ENCODE peak calls at places on chromosomes 3 and 15, in eight cellular contexts. H, M, Z, F, G, N, P and W are unnamed samples.

GRCh38 chr15:88215249-88215648 is 41.3 kb downstream of the NTRK3 start:
- DNase-seq in H (no peak), M (no peak), Z (no peak), F (no peak), G (no peak), N (no peak), P (no peak), W (no peak)

GRCh38 chr3:77468408-77469045 is 428.6 kb downstream of the ROBO2 start:
- DNase-seq in H (no peak), M (no peak), Z (no peak), F (no peak), G (no peak), N (no peak), P (no peak), W (no peak)

GRCh38 chr15:74460298-74460697 is 662 bp downstream of the UBL7 start:
- DNase-seq in H (no peak), M (no peak), Z (no peak), F (no peak), G (no peak), N (no peak), P (no peak), W (no peak)

GRCh38 chr3:66181764-66182163 is 39.0 kb upstream of the SLC25A26 start:
- DNase-seq in H (no peak), M (no peak), Z (no peak), F (no peak), G (no peak), N (no peak), P (no peak), W (no peak)

GRCh38 chr3:42122261-42123011 is 31.3 kb downstream of the TRAK1 start:
- DNase-seq in H (no peak), M (no peak), Z (no peak), F (no peak), G (no peak), N (no peak), P (peak), W (no peak)

GRCh38 chr15:92882697-92883642 is 17.2 kb upstream of the CHD2 start:
- DNase-seq in H (peak), M (no peak), Z (peak), F (peak), G (no peak), N (no peak), P (no peak), W (no peak)

GRCh38 chr3:86793786-86794185 is 197.2 kb downstream of the VGLL3 start:
- DNase-seq in H (no peak), M (peak), Z (no peak), F (no peak), G (no peak), N (no peak), P (peak), W (no peak)

GRCh38 chr3:60086811-60087210 is 1037.0 kb upstream of the CFAP20DC start:
- DNase-seq in H (no peak), M (peak), Z (no peak), F (no peak), G (no peak), N (no peak), P (peak), W (no peak)

GRCh38 chr3:134359121-134360010 is 14.9 kb downstream of the AMOTL2 start:
- DNase-seq in H (no peak), M (no peak), Z (no peak), F (no peak), G (no peak), N (no peak), P (no peak), W (no peak)

GRCh38 chr3:127819086-127819485 is 3.2 kb downstream of the MGLL start:
- DNase-seq in H (peak), M (no peak), Z (no peak), F (no peak), G (no peak), N (no peak), P (no peak), W (peak)

GRCh38 chr3:115246621-115247020 is 99.5 kb upstream of the ZBTB20 start:
- DNase-seq in H (no peak), M (no peak), Z (no peak), F (no peak), G (no peak), N (no peak), P (peak), W (no peak)

GRCh38 chr15:80182611-80183210 is 29.9 kb downstream of the FAH start:
- DNase-seq in H (no peak), M (no peak), Z (no peak), F (no peak), G (no peak), N (no peak), P (peak), W (no peak)

GRCh38 chr3:11568503-11569155 is 75.1 kb downstream of the VGLL4 start:
- DNase-seq in H (no peak), M (no peak), Z (no peak), F (no peak), G (no peak), N (no peak), P (peak), W (peak)

GRCh38 chr15:91265431-91265940 is 165.4 kb downstream of the SV2B start:
- DNase-seq in H (no peak), M (no peak), Z (no peak), F (no peak), G (no peak), N (no peak), P (no peak), W (no peak)

GRCh38 chr3:64138046-64138445 is 87.2 kb downstream of the PRICKLE2 start:
- DNase-seq in H (no peak), M (peak), Z (no peak), F (no peak), G (no peak), N (no peak), P (peak), W (no peak)

GRCh38 chr3:44001072-44001471 is 240.6 kb upstream of the TOPAZ1 start:
- DNase-seq in H (no peak), M (no peak), Z (no peak), F (no peak), G (no peak), N (no peak), P (no peak), W (no peak)

GRCh38 chr3:126419886-126420786 is 25.4 kb downstream of the CFAP100 start:
- DNase-seq in H (no peak), M (no peak), Z (no peak), F (no peak), G (no peak), N (no peak), P (no peak), W (peak)

GRCh38 chr3:32076566-32076965 is 29.9 kb upstream of the GPD1L start:
- DNase-seq in H (no peak), M (no peak), Z (no peak), F (no peak), G (no peak), N (no peak), P (peak), W (no peak)

GRCh38 chr15:89187301-89187700 is 34.1 kb downstream of the RLBP1 start:
- DNase-seq in H (no peak), M (no peak), Z (no peak), F (no peak), G (no peak), N (no peak), P (no peak), W (no peak)